ENCODE peak calls at places on chromosomes 13 and 19, in five cellular contexts. One of them, this sample, is unnamed.
A peak's percentile ranks its signal among the peaks of the same experiment; 100 is the strongest.

GRCh38 chr19:23991170-23991569 is 76.5 kb downstream of the ZNF726 start:
- DNase-seq in hepatocyte: peak; percentile 11
- DNase-seq in gastrocnemius medialis: no peak
- DNase-seq in left ventricle myocardium inferior: no peak
- DNase-seq in upper lobe of right lung: no peak
- DNase-seq in this sample: no peak

GRCh38 chr13:106617561-106617960 is 49.6 kb upstream of the ARGLU1 start:
- DNase-seq in hepatocyte: no peak
- DNase-seq in gastrocnemius medialis: no peak
- DNase-seq in left ventricle myocardium inferior: no peak
- DNase-seq in upper lobe of right lung: no peak
- DNase-seq in this sample: no peak

GRCh38 chr19:8487137-8487851 is 15.1 kb downstream of the PRAM1 start:
- DNase-seq in hepatocyte: no peak
- DNase-seq in gastrocnemius medialis: peak; percentile 32
- DNase-seq in left ventricle myocardium inferior: no peak
- DNase-seq in upper lobe of right lung: peak; percentile 83
- DNase-seq in this sample: peak; percentile 35

GRCh38 chr13:102039264-102039663 is 362.6 kb downstream of the FGF14 start:
- DNase-seq in hepatocyte: no peak
- DNase-seq in gastrocnemius medialis: no peak
- DNase-seq in left ventricle myocardium inferior: peak; percentile 21
- DNase-seq in upper lobe of right lung: no peak
- DNase-seq in this sample: no peak

GRCh38 chr19:39582442-39582841 is 19.9 kb upstream of the LGALS13 start:
- DNase-seq in hepatocyte: no peak
- DNase-seq in gastrocnemius medialis: no peak
- DNase-seq in left ventricle myocardium inferior: no peak
- DNase-seq in upper lobe of right lung: no peak
- DNase-seq in this sample: no peak

GRCh38 chr13:114017028-114017630 is 43.3 kb upstream of the C13orf46 start:
- DNase-seq in hepatocyte: no peak
- DNase-seq in gastrocnemius medialis: no peak
- DNase-seq in left ventricle myocardium inferior: no peak
- DNase-seq in upper lobe of right lung: no peak
- DNase-seq in this sample: peak; percentile 90

GRCh38 chr19:5623397-5624153 is 692 bp downstream of the SAFB start:
- DNase-seq in hepatocyte: peak; percentile 17
- DNase-seq in gastrocnemius medialis: no peak
- DNase-seq in left ventricle myocardium inferior: no peak
- DNase-seq in upper lobe of right lung: no peak
- DNase-seq in this sample: peak; percentile 52

GRCh38 chr13:20475927-20476691 is 49.5 kb downstream of the CRYL1 start:
- DNase-seq in hepatocyte: peak; percentile 24
- DNase-seq in gastrocnemius medialis: no peak
- DNase-seq in left ventricle myocardium inferior: no peak
- DNase-seq in upper lobe of right lung: no peak
- DNase-seq in this sample: peak; percentile 63

GRCh38 chr19:37920591-37921450 is 13.8 kb downstream of the SIPA1L3 start:
- DNase-seq in hepatocyte: peak; percentile 28
- DNase-seq in gastrocnemius medialis: no peak
- DNase-seq in left ventricle myocardium inferior: no peak
- DNase-seq in upper lobe of right lung: no peak
- DNase-seq in this sample: no peak

GRCh38 chr13:76696370-76696769 is 189.8 kb downstream of the KCTD12 start:
- DNase-seq in hepatocyte: peak; percentile 38
- DNase-seq in gastrocnemius medialis: no peak
- DNase-seq in left ventricle myocardium inferior: no peak
- DNase-seq in upper lobe of right lung: no peak
- DNase-seq in this sample: no peak

GRCh38 chr13:112210401-112210800 is 143.5 kb downstream of the SOX1 start:
- DNase-seq in hepatocyte: no peak
- DNase-seq in gastrocnemius medialis: no peak
- DNase-seq in left ventricle myocardium inferior: no peak
- DNase-seq in upper lobe of right lung: no peak
- DNase-seq in this sample: no peak

GRCh38 chr19:10543420-10544241 is at the start of gene ATG4D:
- DNase-seq in hepatocyte: peak; percentile 93
- DNase-seq in gastrocnemius medialis: peak; percentile 74
- DNase-seq in left ventricle myocardium inferior: peak; percentile 81
- DNase-seq in upper lobe of right lung: peak; percentile 96
- DNase-seq in this sample: peak; percentile 100

GRCh38 chr13:30370916-30371521 is 51.3 kb upstream of the UBE2L5 start:
- DNase-seq in hepatocyte: no peak
- DNase-seq in gastrocnemius medialis: no peak
- DNase-seq in left ventricle myocardium inferior: no peak
- DNase-seq in upper lobe of right lung: no peak
- DNase-seq in this sample: no peak

GRCh38 chr13:30376426-30377311 is 45.6 kb upstream of the UBE2L5 start:
- DNase-seq in hepatocyte: no peak
- DNase-seq in gastrocnemius medialis: no peak
- DNase-seq in left ventricle myocardium inferior: no peak
- DNase-seq in upper lobe of right lung: no peak
- DNase-seq in this sample: peak; percentile 28

GRCh38 chr13:30371649-30372265 is 50.5 kb upstream of the UBE2L5 start:
- DNase-seq in hepatocyte: peak; percentile 78
- DNase-seq in gastrocnemius medialis: no peak
- DNase-seq in left ventricle myocardium inferior: no peak
- DNase-seq in upper lobe of right lung: no peak
- DNase-seq in this sample: no peak

GRCh38 chr13:30375436-30375835 is 46.9 kb upstream of the UBE2L5 start:
- DNase-seq in hepatocyte: no peak
- DNase-seq in gastrocnemius medialis: no peak
- DNase-seq in left ventricle myocardium inferior: no peak
- DNase-seq in upper lobe of right lung: no peak
- DNase-seq in this sample: no peak

DNA sequence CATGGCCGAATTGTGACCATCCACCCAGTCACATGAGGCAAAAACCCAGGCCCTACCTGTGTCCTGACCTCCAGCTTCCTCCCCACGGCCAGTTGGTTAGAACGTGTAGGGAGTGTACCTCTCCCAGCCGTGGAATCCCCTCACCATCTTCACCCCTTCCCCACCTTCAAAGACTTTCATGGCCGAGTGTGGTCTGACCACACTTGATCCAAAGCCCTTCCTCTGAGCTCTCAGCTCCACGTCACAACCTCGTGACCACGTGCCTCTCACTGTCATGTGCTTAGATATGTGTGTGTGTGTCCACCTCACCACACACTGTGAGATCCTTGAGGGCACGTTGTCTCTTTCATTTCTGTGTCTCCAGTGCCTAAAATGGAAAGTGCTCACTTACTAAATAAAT is 48.6 kb upstream of the UBE2L5 start:
- DNase-seq in hepatocyte: no peak
- DNase-seq in gastrocnemius medialis: no peak
- DNase-seq in left ventricle myocardium inferior: no peak
- DNase-seq in upper lobe of right lung: no peak
- DNase-seq in this sample: no peak
- H3K4me3 ChIP-seq in hepatocyte: no peak overlapping the region
- H3K4me3 ChIP-seq in gastrocnemius medialis: no peak overlapping the region
- H3K4me3 ChIP-seq in left ventricle myocardium inferior: no peak overlapping the region
- H3K4me3 ChIP-seq in upper lobe of right lung: no peak overlapping the region
- H3K4me3 ChIP-seq in this sample: no peak overlapping the region

GRCh38 chr19:30090963-30091362 is 148.9 kb downstream of the URI1 start:
- DNase-seq in hepatocyte: no peak
- DNase-seq in gastrocnemius medialis: no peak
- DNase-seq in left ventricle myocardium inferior: no peak
- DNase-seq in upper lobe of right lung: peak; percentile 36
- DNase-seq in this sample: no peak
- H3K36me3 ChIP-seq in hepatocyte: no peaks in the 10 kb centered on the region
- H3K36me3 ChIP-seq in gastrocnemius medialis: no peaks in the 10 kb centered on the region
- H3K36me3 ChIP-seq in left ventricle myocardium inferior: no peaks in the 10 kb centered on the region
- H3K36me3 ChIP-seq in upper lobe of right lung: no peaks in the 10 kb centered on the region
- H3K36me3 ChIP-seq in this sample: no peaks in the 10 kb centered on the region

GRCh38 chr19:2282862-2283237 is 875 bp upstream of the PEAK3 start:
- DNase-seq in hepatocyte: no peak
- DNase-seq in gastrocnemius medialis: no peak
- DNase-seq in left ventricle myocardium inferior: no peak
- DNase-seq in upper lobe of right lung: no peak
- DNase-seq in this sample: no peak
- H3K4me3 ChIP-seq in hepatocyte: no peak overlapping the region
- H3K4me3 ChIP-seq in gastrocnemius medialis: peak overlapping the region; percentile 43
- H3K4me3 ChIP-seq in left ventricle myocardium inferior: peak overlapping the region; percentile 64
- H3K4me3 ChIP-seq in upper lobe of right lung: no peak overlapping the region
- H3K4me3 ChIP-seq in this sample: no peak overlapping the region

GRCh38 chr13:59962343-59962742 is 201.4 kb downstream of the DIAPH3 start:
- DNase-seq in hepatocyte: no peak
- DNase-seq in gastrocnemius medialis: no peak
- DNase-seq in left ventricle myocardium inferior: no peak
- DNase-seq in upper lobe of right lung: no peak
- DNase-seq in this sample: peak; percentile 8

GRCh38 chr13:59957438-59957837 is 206.3 kb downstream of the DIAPH3 start:
- DNase-seq in hepatocyte: no peak
- DNase-seq in gastrocnemius medialis: no peak
- DNase-seq in left ventricle myocardium inferior: no peak
- DNase-seq in upper lobe of right lung: no peak
- DNase-seq in this sample: no peak

GRCh38 chr13:59963827-59964226 is 199.9 kb downstream of the DIAPH3 start:
- DNase-seq in hepatocyte: no peak
- DNase-seq in gastrocnemius medialis: no peak
- DNase-seq in left ventricle myocardium inferior: no peak
- DNase-seq in upper lobe of right lung: no peak
- DNase-seq in this sample: no peak

GRCh38 chr13:59963383-59963782 is 200.3 kb downstream of the DIAPH3 start:
- DNase-seq in hepatocyte: no peak
- DNase-seq in gastrocnemius medialis: no peak
- DNase-seq in left ventricle myocardium inferior: no peak
- DNase-seq in upper lobe of right lung: no peak
- DNase-seq in this sample: peak; percentile 5

GRCh38 chr13:59960683-59961082 is 203.0 kb downstream of the DIAPH3 start:
- DNase-seq in hepatocyte: no peak
- DNase-seq in gastrocnemius medialis: no peak
- DNase-seq in left ventricle myocardium inferior: no peak
- DNase-seq in upper lobe of right lung: no peak
- DNase-seq in this sample: no peak
- H3K36me3 ChIP-seq in hepatocyte: no peaks in the 10 kb centered on the region
- H3K36me3 ChIP-seq in gastrocnemius medialis: no peaks in the 10 kb centered on the region
- H3K36me3 ChIP-seq in left ventricle myocardium inferior: no peaks in the 10 kb centered on the region
- H3K36me3 ChIP-seq in upper lobe of right lung: no peaks in the 10 kb centered on the region
- H3K36me3 ChIP-seq in this sample: no peaks in the 10 kb centered on the region

GRCh38 chr19:49809155-49809986 is 3.7 kb downstream of the FUZ start:
- DNase-seq in hepatocyte: peak; percentile 67
- DNase-seq in gastrocnemius medialis: peak; percentile 77
- DNase-seq in left ventricle myocardium inferior: peak; percentile 70
- DNase-seq in upper lobe of right lung: peak; percentile 85
- DNase-seq in this sample: peak; percentile 88
- H3K4me3 ChIP-seq in hepatocyte: peak overlapping the region; percentile 36
- H3K4me3 ChIP-seq in gastrocnemius medialis: peak overlapping the region; percentile 85
- H3K4me3 ChIP-seq in left ventricle myocardium inferior: peak overlapping the region; percentile 89
- H3K4me3 ChIP-seq in upper lobe of right lung: peak overlapping the region; percentile 78
- H3K4me3 ChIP-seq in this sample: peak overlapping the region; percentile 63

This sample was measured in H7.